ENCODE peak calls at places on chromosomes 2 and 18, in seven cellular contexts. M is hippocampal formation, H is ovary, V is KG1, C is cardiac septum, O is right lobe of liver, N is coronary artery. S is an unnamed sample.

GRCh38 chr2:169361706-169362345 is 508 bp downstream of the LRP2 start:
- DNase-seq in M (no peak), H (peak; percentile 30), V (no peak), C (no peak), O (peak; percentile 53), N (no peak), S (peak; percentile 16)

GRCh38 chr2:72211359-72211758 is 63.7 kb upstream of the CYP26B1 start:
- DNase-seq in M (no peak), H (no peak), V (no peak), C (no peak), O (no peak), N (no peak), S (no peak)

GRCh38 chr2:18647731-18648130 is 58.4 kb upstream of the NT5C1B start:
- DNase-seq in M (no peak), H (no peak), V (no peak), C (no peak), O (no peak), N (no peak), S (no peak)

GRCh38 chr2:181678033-181678586 is 2.2 kb downstream of the NEUROD1 start:
- DNase-seq in M (no peak), H (peak; percentile 52), V (no peak), C (no peak), O (peak; percentile 47), N (no peak), S (no peak)

GRCh38 chr18:3449702-3450357 is at the start of gene TGIF1:
- DNase-seq in M (no peak), H (peak; percentile 88), V (no peak), C (peak; percentile 88), O (peak; percentile 88), N (peak; percentile 91), S (peak; percentile 29)

GRCh38 chr2:231371430-231372054 is 24.0 kb upstream of the B3GNT7 start:
- DNase-seq in M (no peak), H (no peak), V (no peak), C (no peak), O (peak; percentile 14), N (no peak), S (peak; percentile 41)

GRCh38 chr2:79622508-79622907 is 109.7 kb downstream of the CTNNA2 start:
- DNase-seq in M (no peak), H (no peak), V (no peak), C (no peak), O (no peak), N (no peak), S (no peak)

GRCh38 chr2:169363570-169364150 is 1.3 kb upstream of the LRP2 start:
- DNase-seq in M (no peak), H (peak; percentile 39), V (no peak), C (no peak), O (peak; percentile 66), N (no peak), S (no peak)

GRCh38 chr2:33412920-33413319 is 63.5 kb upstream of the RASGRP3 start:
- DNase-seq in M (peak; percentile 4), H (no peak), V (no peak), C (no peak), O (no peak), N (no peak), S (no peak)

GRCh38 chr18:28802546-28802945 is 625.6 kb upstream of the CDH2 start:
- DNase-seq in M (no peak), H (no peak), V (no peak), C (no peak), O (no peak), N (no peak), S (no peak)

GRCh38 chr2:120892967-120893667 is 157.4 kb downstream of the GLI2 start:
- DNase-seq in M (peak; percentile 40), H (peak; percentile 49), V (no peak), C (no peak), O (no peak), N (no peak), S (no peak)

GRCh38 chr2:135585586-135585985 is 54.3 kb downstream of the R3HDM1 start:
- DNase-seq in M (peak; percentile 48), H (no peak), V (no peak), C (no peak), O (no peak), N (no peak), S (no peak)

GRCh38 chr2:33168973-33169372 is 222.2 kb downstream of the LTBP1 start:
- DNase-seq in M (no peak), H (no peak), V (no peak), C (no peak), O (no peak), N (no peak), S (no peak)

GRCh38 chr2:241926541-241927311 is 57.2 kb downstream of the RTP5 start:
- DNase-seq in M (no peak), H (no peak), V (no peak), C (no peak), O (peak; percentile 58), N (peak; percentile 67), S (no peak)

GRCh38 chr2:36357506-36358316 is 2.1 kb downstream of the CRIM1 start:
- DNase-seq in M (peak; percentile 57), H (peak; percentile 68), V (no peak), C (no peak), O (peak; percentile 21), N (peak; percentile 80), S (peak; percentile 44)

GRCh38 chr2:26644188-26644835 is 3.1 kb upstream of the CIB4 start:
- DNase-seq in M (no peak), H (no peak), V (no peak), C (no peak), O (no peak), N (no peak), S (no peak)

GRCh38 chr2:72770879-72771461 is 54.9 kb downstream of the EXOC6B start:
- DNase-seq in M (peak; percentile 84), H (no peak), V (peak; percentile 46), C (no peak), O (no peak), N (no peak), S (peak; percentile 4)

GRCh38 chr2:23241106-23241505 is 143.9 kb upstream of the KLHL29 start:
- DNase-seq in M (no peak), H (no peak), V (no peak), C (no peak), O (no peak), N (peak; percentile 19), S (no peak)

GRCh38 chr2:240106765-240107164 is 29.3 kb downstream of the COPS9 start:
- DNase-seq in M (no peak), H (no peak), V (no peak), C (no peak), O (no peak), N (no peak), S (no peak)

GRCh38 chr2:232438951-232439757 is 16.8 kb upstream of the ALPI start:
- DNase-seq in M (no peak), H (peak; percentile 57), V (no peak), C (peak; percentile 64), O (no peak), N (peak; percentile 66), S (no peak)

GRCh38 chr2:135664623-135665068 is 77.0 kb upstream of the UBXN4 start:
- DNase-seq in M (no peak), H (no peak), V (no peak), C (no peak), O (no peak), N (no peak), S (no peak)

GRCh38 chr18:48136544-48137353 is 206.3 kb upstream of the SMAD2 start:
- DNase-seq in M (no peak), H (peak; percentile 65), V (no peak), C (peak; percentile 72), O (peak; percentile 56), N (no peak), S (no peak)

GRCh38 chr2:121185111-121185510 is 99.9 kb downstream of the TFCP2L1 start:
- DNase-seq in M (no peak), H (no peak), V (no peak), C (no peak), O (no peak), N (peak; percentile 14), S (no peak)

GRCh38 chr2:7007846-7008741 is 90.9 kb downstream of the RNF144A start:
- DNase-seq in M (peak; percentile 85), H (peak; percentile 83), V (no peak), C (peak; percentile 96), O (peak; percentile 79), N (peak; percentile 84), S (peak; percentile 51)